ENCODE peak calls at places on chromosomes 3 and 15, in eight cellular contexts. One of them, this sample, is unnamed.

GRCh38 chr15:57340673-57341259 is 35.5 kb upstream of the CGNL1 start:
- DNase-seq in right lobe of liver: peak; percentile 62
- DNase-seq in endodermal cell: peak; percentile 80
- DNase-seq in tibial artery: peak; percentile 41
- DNase-seq in CD8-positive, alpha-beta T cell: no peak
- DNase-seq in HL-60: no peak
- DNase-seq in GM06990: peak; percentile 34
- DNase-seq in K562: peak; percentile 72
- DNase-seq in this sample: no peak

GRCh38 chr3:94234177-94234788 is 171.4 kb downstream of the NSUN3 start:
- DNase-seq in right lobe of liver: no peak
- DNase-seq in endodermal cell: peak; percentile 55
- DNase-seq in tibial artery: no peak
- DNase-seq in CD8-positive, alpha-beta T cell: no peak
- DNase-seq in HL-60: no peak
- DNase-seq in GM06990: no peak
- DNase-seq in K562: peak; percentile 13
- DNase-seq in this sample: no peak

GRCh38 chr3:94225176-94225742 is 162.4 kb downstream of the NSUN3 start:
- DNase-seq in right lobe of liver: no peak
- DNase-seq in endodermal cell: no peak
- DNase-seq in tibial artery: no peak
- DNase-seq in CD8-positive, alpha-beta T cell: no peak
- DNase-seq in HL-60: no peak
- DNase-seq in GM06990: no peak
- DNase-seq in K562: no peak
- DNase-seq in this sample: no peak

GRCh38 chr15:68679961-68680371 is 101.2 kb downstream of the CORO2B start:
- DNase-seq in right lobe of liver: no peak
- DNase-seq in endodermal cell: peak; percentile 48
- DNase-seq in tibial artery: no peak
- DNase-seq in CD8-positive, alpha-beta T cell: no peak
- DNase-seq in HL-60: no peak
- DNase-seq in GM06990: no peak
- DNase-seq in K562: no peak
- DNase-seq in this sample: no peak

GRCh38 chr3:114319453-114319852 is 25.6 kb downstream of the TIGIT start:
- DNase-seq in right lobe of liver: no peak
- DNase-seq in endodermal cell: peak; percentile 66
- DNase-seq in tibial artery: no peak
- DNase-seq in CD8-positive, alpha-beta T cell: no peak
- DNase-seq in HL-60: no peak
- DNase-seq in GM06990: no peak
- DNase-seq in K562: no peak
- DNase-seq in this sample: peak; percentile 45

GRCh38 chr3:140972833-140973232 is 31.2 kb downstream of the SLC25A36 start:
- DNase-seq in right lobe of liver: no peak
- DNase-seq in endodermal cell: no peak
- DNase-seq in tibial artery: no peak
- DNase-seq in CD8-positive, alpha-beta T cell: no peak
- DNase-seq in HL-60: no peak
- DNase-seq in GM06990: no peak
- DNase-seq in K562: no peak
- DNase-seq in this sample: no peak

GRCh38 chr3:28575748-28576589 is 227.3 kb upstream of the AZI2 start:
- DNase-seq in right lobe of liver: peak; percentile 46
- DNase-seq in endodermal cell: peak; percentile 87
- DNase-seq in tibial artery: no peak
- DNase-seq in CD8-positive, alpha-beta T cell: no peak
- DNase-seq in HL-60: no peak
- DNase-seq in GM06990: no peak
- DNase-seq in K562: no peak
- DNase-seq in this sample: no peak

GRCh38 chr15:39581501-39582285 is 814 bp downstream of the THBS1 start:
- DNase-seq in right lobe of liver: peak; percentile 82
- DNase-seq in endodermal cell: peak; percentile 87
- DNase-seq in tibial artery: peak; percentile 56
- DNase-seq in CD8-positive, alpha-beta T cell: no peak
- DNase-seq in HL-60: no peak
- DNase-seq in GM06990: no peak
- DNase-seq in K562: no peak
- DNase-seq in this sample: no peak

GRCh38 chr3:134294302-134294925 is 43.8 kb upstream of the RYK start:
- DNase-seq in right lobe of liver: no peak
- DNase-seq in endodermal cell: no peak
- DNase-seq in tibial artery: no peak
- DNase-seq in CD8-positive, alpha-beta T cell: peak; percentile 18
- DNase-seq in HL-60: no peak
- DNase-seq in GM06990: peak; percentile 50
- DNase-seq in K562: no peak
- DNase-seq in this sample: no peak

GRCh38 chr15:79265987-79266579 is 16.4 kb upstream of the ANKRD34C start:
- DNase-seq in right lobe of liver: no peak
- DNase-seq in endodermal cell: no peak
- DNase-seq in tibial artery: no peak
- DNase-seq in CD8-positive, alpha-beta T cell: no peak
- DNase-seq in HL-60: no peak
- DNase-seq in GM06990: no peak
- DNase-seq in K562: no peak
- DNase-seq in this sample: no peak

GRCh38 chr15:69081310-69082004 is 67.0 kb downstream of the NOX5 start:
- DNase-seq in right lobe of liver: no peak
- DNase-seq in endodermal cell: peak; percentile 74
- DNase-seq in tibial artery: peak; percentile 55
- DNase-seq in CD8-positive, alpha-beta T cell: no peak
- DNase-seq in HL-60: no peak
- DNase-seq in GM06990: no peak
- DNase-seq in K562: no peak
- DNase-seq in this sample: no peak

GRCh38 chr15:34828145-34828911 is 33.0 kb upstream of the ACTC1 start:
- DNase-seq in right lobe of liver: no peak
- DNase-seq in endodermal cell: no peak
- DNase-seq in tibial artery: no peak
- DNase-seq in CD8-positive, alpha-beta T cell: no peak
- DNase-seq in HL-60: no peak
- DNase-seq in GM06990: no peak
- DNase-seq in K562: no peak
- DNase-seq in this sample: no peak
- H3K27me3 ChIP-seq in right lobe of liver: no peaks in the 10 kb centered on the region
- H3K27me3 ChIP-seq in endodermal cell: no peaks in the 10 kb centered on the region
- H3K27me3 ChIP-seq in tibial artery: no peaks in the 10 kb centered on the region
- H3K27me3 ChIP-seq in CD8-positive, alpha-beta T cell: no peaks in the 10 kb centered on the region
- H3K27me3 ChIP-seq in HL-60: peaks cover 8% of the 10 kb centered on the region
- H3K27me3 ChIP-seq in GM06990: peaks cover 2% of the 10 kb centered on the region
- H3K27me3 ChIP-seq in K562: no peaks in the 10 kb centered on the region
- H3K27me3 ChIP-seq in this sample: no peaks in the 10 kb centered on the region

GRCh38 chr15:63195257-63196023 is 6.0 kb downstream of the RAB8B start:
- DNase-seq in right lobe of liver: no peak
- DNase-seq in endodermal cell: no peak
- DNase-seq in tibial artery: no peak
- DNase-seq in CD8-positive, alpha-beta T cell: no peak
- DNase-seq in HL-60: no peak
- DNase-seq in GM06990: no peak
- DNase-seq in K562: peak; percentile 41
- DNase-seq in this sample: no peak

GRCh38 chr15:63192604-63193206 is 3.3 kb downstream of the RAB8B start:
- DNase-seq in right lobe of liver: no peak
- DNase-seq in endodermal cell: no peak
- DNase-seq in tibial artery: no peak
- DNase-seq in CD8-positive, alpha-beta T cell: no peak
- DNase-seq in HL-60: no peak
- DNase-seq in GM06990: peak; percentile 28
- DNase-seq in K562: no peak
- DNase-seq in this sample: no peak

GRCh38 chr15:63196846-63197245 is 7.4 kb downstream of the RAB8B start:
- DNase-seq in right lobe of liver: no peak
- DNase-seq in endodermal cell: no peak
- DNase-seq in tibial artery: no peak
- DNase-seq in CD8-positive, alpha-beta T cell: no peak
- DNase-seq in HL-60: no peak
- DNase-seq in GM06990: no peak
- DNase-seq in K562: no peak
- DNase-seq in this sample: no peak

GRCh38 chr15:63191895-63192603 is 2.6 kb downstream of the RAB8B start:
- DNase-seq in right lobe of liver: no peak
- DNase-seq in endodermal cell: no peak
- DNase-seq in tibial artery: no peak
- DNase-seq in CD8-positive, alpha-beta T cell: peak; percentile 24
- DNase-seq in HL-60: no peak
- DNase-seq in GM06990: peak; percentile 55
- DNase-seq in K562: no peak
- DNase-seq in this sample: no peak

DNA sequence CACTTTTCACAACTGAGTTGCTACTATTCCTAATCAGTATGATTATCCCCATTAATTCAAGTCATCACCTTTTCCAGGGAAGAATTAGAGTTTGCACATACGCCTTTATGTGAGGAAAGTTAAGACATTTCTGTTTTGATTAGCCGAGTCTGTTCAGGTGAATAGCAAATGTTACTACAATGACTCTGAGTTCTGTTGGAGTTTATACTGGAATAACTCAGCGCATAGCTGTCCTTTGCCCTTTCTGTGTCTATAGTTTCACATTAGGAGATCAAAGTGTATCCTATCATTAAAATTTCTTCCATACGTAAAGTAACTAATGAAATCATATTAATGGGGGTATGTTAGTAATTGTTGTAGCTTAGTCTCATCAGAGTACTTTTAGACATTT is 4.9 kb downstream of the RAB8B start:
- DNase-seq in right lobe of liver: no peak
- DNase-seq in endodermal cell: no peak
- DNase-seq in tibial artery: no peak
- DNase-seq in CD8-positive, alpha-beta T cell: no peak
- DNase-seq in HL-60: no peak
- DNase-seq in GM06990: no peak
- DNase-seq in K562: no peak
- DNase-seq in this sample: no peak
- H3K4me3 ChIP-seq in right lobe of liver: no peak overlapping the region
- H3K4me3 ChIP-seq in endodermal cell: no peak overlapping the region
- H3K4me3 ChIP-seq in tibial artery: no peak overlapping the region
- H3K4me3 ChIP-seq in CD8-positive, alpha-beta T cell: peak overlapping the region; percentile 22
- H3K4me3 ChIP-seq in HL-60: no peak overlapping the region
- H3K4me3 ChIP-seq in GM06990: peak overlapping the region; percentile 16
- H3K4me3 ChIP-seq in K562: no peak overlapping the region
- H3K4me3 ChIP-seq in this sample: no peak overlapping the region

DNA sequence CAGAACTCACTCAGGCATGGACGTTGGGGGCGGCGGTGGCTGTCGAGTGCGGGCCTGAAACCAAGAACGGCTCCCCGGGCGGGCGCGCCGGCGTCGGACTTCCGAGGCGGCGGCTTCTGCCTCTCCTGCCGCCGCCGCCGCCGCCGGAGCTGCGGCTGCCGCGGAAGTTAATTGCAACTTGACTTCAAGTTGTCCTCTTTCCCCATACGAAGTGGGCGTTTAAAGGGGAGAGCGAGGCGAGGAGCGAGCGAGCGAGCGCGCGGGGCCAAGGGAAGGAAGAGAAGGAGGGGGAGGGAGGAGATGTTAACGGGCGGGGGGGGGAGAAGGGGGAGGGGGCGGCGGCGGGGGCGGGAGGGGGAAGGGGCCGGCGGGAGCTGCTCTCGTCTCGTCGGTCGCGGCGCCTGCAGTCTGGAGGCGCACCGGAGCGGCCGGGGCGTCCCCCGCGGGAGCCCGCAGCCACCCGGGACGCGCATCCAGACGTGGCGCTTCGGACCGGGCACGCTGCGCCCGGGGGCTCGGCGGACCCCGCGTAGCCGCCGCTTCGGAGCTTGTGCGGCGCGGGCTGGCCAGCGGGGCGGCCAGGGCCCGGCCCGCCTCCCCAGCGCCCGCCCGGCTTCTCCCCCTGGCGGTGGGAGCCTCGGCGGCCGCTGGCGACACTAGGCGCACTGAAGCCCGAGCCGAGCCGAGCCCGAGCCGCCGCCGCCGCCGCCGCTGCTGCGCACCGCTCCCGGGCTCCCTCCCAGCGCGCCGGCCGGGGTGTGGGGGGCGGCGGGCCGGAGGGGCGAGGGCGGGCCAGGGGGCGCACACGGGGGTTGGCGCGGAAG is 19.7 kb upstream of the SATB1 start:
- DNase-seq in right lobe of liver: peak; percentile 80
- DNase-seq in endodermal cell: peak; percentile 87
- DNase-seq in tibial artery: peak; percentile 45
- DNase-seq in CD8-positive, alpha-beta T cell: peak; percentile 69
- DNase-seq in HL-60: no peak
- DNase-seq in GM06990: peak; percentile 30
- DNase-seq in K562: peak; percentile 30
- DNase-seq in this sample: no peak
- H3K27me3 ChIP-seq in right lobe of liver: peaks cover 9% of the 10 kb centered on the region
- H3K27me3 ChIP-seq in endodermal cell: peaks cover 47% of the 10 kb centered on the region
- H3K27me3 ChIP-seq in tibial artery: no peaks in the 10 kb centered on the region
- H3K27me3 ChIP-seq in CD8-positive, alpha-beta T cell: no peaks in the 10 kb centered on the region
- H3K27me3 ChIP-seq in HL-60: no peaks in the 10 kb centered on the region
- H3K27me3 ChIP-seq in GM06990: peaks cover 5% of the 10 kb centered on the region
- H3K27me3 ChIP-seq in K562: no peaks in the 10 kb centered on the region
- H3K27me3 ChIP-seq in this sample: peaks cover 6% of the 10 kb centered on the region

DNA sequence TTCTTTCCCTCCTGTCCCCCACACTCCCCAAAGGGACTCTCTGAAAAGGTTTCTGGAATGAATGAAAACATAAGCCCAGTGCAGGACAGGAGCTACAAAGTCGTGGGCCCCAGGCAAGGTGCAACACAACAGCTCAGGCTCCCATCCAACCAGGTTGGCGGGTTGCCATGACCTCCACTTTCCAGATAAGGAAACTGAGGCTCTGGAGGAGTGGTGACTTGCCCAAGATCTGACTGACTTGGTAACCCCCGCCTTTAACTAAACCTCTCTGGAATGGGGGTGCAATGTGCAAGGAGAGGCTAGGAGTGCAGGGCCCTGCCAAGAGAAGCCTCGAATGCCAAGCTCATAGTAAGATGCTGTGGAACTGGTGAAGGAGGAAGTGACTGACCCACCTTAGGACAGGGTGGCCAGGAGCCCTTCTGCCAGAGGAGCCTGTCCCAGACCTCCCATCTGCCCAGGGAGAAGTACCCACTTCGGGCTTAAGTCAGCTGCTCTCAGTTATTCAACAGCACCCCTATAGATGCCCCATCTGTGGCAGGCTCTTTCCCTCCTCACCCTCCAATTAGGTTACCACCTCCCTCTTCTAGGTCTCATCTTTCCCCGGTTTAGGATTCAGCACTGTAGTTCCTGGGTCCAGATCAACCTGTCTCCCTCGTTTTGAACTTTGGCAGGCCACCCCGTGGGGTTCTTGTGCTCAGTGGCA is 545 bp upstream of the TNNC1 start:
- DNase-seq in right lobe of liver: no peak
- DNase-seq in endodermal cell: peak; percentile 45
- DNase-seq in tibial artery: no peak
- DNase-seq in CD8-positive, alpha-beta T cell: no peak
- DNase-seq in HL-60: no peak
- DNase-seq in GM06990: no peak
- DNase-seq in K562: no peak
- DNase-seq in this sample: no peak
- H3K4me3 ChIP-seq in right lobe of liver: peak overlapping the region; percentile 77
- H3K4me3 ChIP-seq in endodermal cell: no peak overlapping the region
- H3K4me3 ChIP-seq in tibial artery: peak overlapping the region; percentile 83
- H3K4me3 ChIP-seq in CD8-positive, alpha-beta T cell: peak overlapping the region; percentile 71
- H3K4me3 ChIP-seq in HL-60: no peak overlapping the region
- H3K4me3 ChIP-seq in GM06990: peak overlapping the region; percentile 79
- H3K4me3 ChIP-seq in K562: peak overlapping the region; percentile 92
- H3K4me3 ChIP-seq in this sample: no peak overlapping the region

DNA sequence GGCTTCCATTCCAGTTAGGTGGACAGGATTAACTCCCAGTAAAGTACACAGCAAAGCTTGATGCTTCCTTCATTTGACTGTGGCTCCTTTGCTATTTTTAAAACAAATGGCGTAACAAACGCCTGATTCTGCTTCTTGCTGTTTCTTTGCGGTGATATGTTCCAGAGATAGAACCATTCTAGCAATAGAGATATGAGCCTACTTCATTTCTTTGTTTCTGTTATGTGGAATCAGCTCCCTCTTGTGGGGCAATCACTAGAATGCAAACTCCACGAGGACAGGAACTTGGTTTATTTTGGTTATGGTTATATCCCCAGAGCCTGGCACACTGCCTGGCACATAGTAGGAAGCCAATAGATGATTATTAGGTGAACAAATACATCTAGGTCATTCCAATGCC is 122.6 kb upstream of the SLC6A11 start:
- DNase-seq in right lobe of liver: no peak
- DNase-seq in endodermal cell: no peak
- DNase-seq in tibial artery: no peak
- DNase-seq in CD8-positive, alpha-beta T cell: no peak
- DNase-seq in HL-60: no peak
- DNase-seq in GM06990: no peak
- DNase-seq in K562: no peak
- DNase-seq in this sample: no peak
- H3K27me3 ChIP-seq in right lobe of liver: no peaks in the 10 kb centered on the region
- H3K27me3 ChIP-seq in endodermal cell: no peaks in the 10 kb centered on the region
- H3K27me3 ChIP-seq in tibial artery: no peaks in the 10 kb centered on the region
- H3K27me3 ChIP-seq in CD8-positive, alpha-beta T cell: no peaks in the 10 kb centered on the region
- H3K27me3 ChIP-seq in HL-60: peaks cover 5% of the 10 kb centered on the region
- H3K27me3 ChIP-seq in GM06990: no peaks in the 10 kb centered on the region
- H3K27me3 ChIP-seq in K562: no peaks in the 10 kb centered on the region
- H3K27me3 ChIP-seq in this sample: no peaks in the 10 kb centered on the region